ENCODE peak calls at places on chromosomes 6 and 20, in six cellular contexts. W is H1, Y is K562, E is GM12878, P is GM12891, C is HepG2. X is an unnamed sample.

GRCh38 chr20:2652724-2653510 is 485 bp downstream of the NOP56 start:
- DNase-seq in W (no peak), Y (no peak), E (no peak), P (peak), C (peak), X (peak)

GRCh38 chr20:63518351-63518861 is 2.2 kb upstream of the PPDPF start:
- DNase-seq in W (peak), Y (no peak), E (no peak), P (no peak), C (no peak), X (no peak)

GRCh38 chr20:15837563-15837962 is 735.7 kb downstream of the KIF16B start:
- DNase-seq in W (no peak), Y (no peak), E (no peak), P (no peak), C (no peak), X (no peak)

GRCh38 chr6:33894438-33894837 is 90.6 kb upstream of the MLN start:
- DNase-seq in W (no peak), Y (no peak), E (no peak), P (no peak), C (no peak), X (no peak)

GRCh38 chr20:2283706-2284423 is 11.9 kb upstream of the TGM3 start:
- DNase-seq in W (no peak), Y (no peak), E (no peak), P (no peak), C (no peak), X (no peak)

GRCh38 chr6:90216081-90216977 is 80.3 kb downstream of the BACH2 start:
- DNase-seq in W (no peak), Y (no peak), E (no peak), P (no peak), C (peak), X (no peak)

GRCh38 chr6:159753081-159753872 is 8.6 kb upstream of the ACAT2 start:
- DNase-seq in W (no peak), Y (no peak), E (no peak), P (no peak), C (no peak), X (no peak)

GRCh38 chr6:68760941-68761676 is 126.0 kb downstream of the ADGRB3 start:
- DNase-seq in W (no peak), Y (peak), E (no peak), P (no peak), C (no peak), X (no peak)

GRCh38 chr6:133241901-133242760 is 974 bp downstream of the EYA4 start:
- DNase-seq in W (no peak), Y (no peak), E (no peak), P (no peak), C (no peak), X (peak)

GRCh38 chr6:65646494-65647035 is 60.5 kb downstream of the EYS start:
- DNase-seq in W (no peak), Y (peak), E (no peak), P (no peak), C (no peak), X (no peak)

DNA sequence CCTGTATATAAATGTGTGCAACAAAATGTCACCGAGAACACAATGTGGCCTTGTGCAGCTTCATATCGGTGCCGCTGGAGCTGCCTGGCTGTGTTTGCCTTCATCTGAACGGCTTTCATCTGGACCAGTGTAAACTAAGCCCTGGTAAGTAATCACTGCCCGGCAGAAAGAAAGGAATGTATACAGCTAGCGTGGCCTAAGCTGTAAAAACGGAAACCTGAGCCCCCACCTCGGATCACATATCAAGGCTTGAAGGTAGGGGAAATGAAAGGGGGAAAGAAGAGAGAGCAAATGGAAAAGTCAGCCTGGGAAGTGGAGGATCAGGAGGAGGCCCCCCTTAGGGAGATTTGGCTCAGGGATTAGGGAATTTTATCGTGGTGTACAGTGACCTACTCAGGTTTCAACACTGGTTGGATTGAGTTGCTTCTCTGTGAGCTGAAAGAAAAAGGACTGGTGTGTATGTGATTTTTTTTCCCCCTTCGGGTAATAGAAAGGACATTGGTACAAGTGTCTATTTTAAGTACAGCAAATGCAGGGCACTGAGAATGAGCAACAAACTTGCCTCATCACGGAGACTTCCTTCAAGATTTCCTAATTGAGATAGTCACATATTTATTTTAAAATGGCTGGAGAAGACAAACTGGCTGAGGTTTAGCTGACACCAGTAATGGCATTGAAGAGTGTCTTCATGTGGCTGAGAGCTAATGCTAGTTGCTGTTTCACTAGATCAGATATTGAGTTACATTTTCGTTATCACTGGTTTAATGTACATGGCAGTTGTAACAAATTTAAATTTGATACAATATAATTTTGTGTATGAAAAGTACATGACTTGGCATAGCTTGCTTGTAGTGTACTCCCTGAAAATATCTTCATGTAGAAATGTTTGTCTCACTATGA is 3.5 kb downstream of the SOBP start:
- DNase-seq in W (no peak), Y (no peak), E (no peak), P (no peak), C (peak), X (no peak)
- TF ChIP-seq POLR2A in W (no peak), Y (no peak), E (no peak), P (no peak), C (peak), X (no peak)

GRCh38 chr6:15551798-15552197 is 111.0 kb downstream of the DTNBP1 start:
- DNase-seq in W (no peak), Y (peak), E (no peak), P (no peak), C (no peak), X (no peak)
- TF ChIP-seq TAF1 in W (no peak), Y (no peak), E (no peak), P (no peak), C (no peak), X (no peak)

DNA sequence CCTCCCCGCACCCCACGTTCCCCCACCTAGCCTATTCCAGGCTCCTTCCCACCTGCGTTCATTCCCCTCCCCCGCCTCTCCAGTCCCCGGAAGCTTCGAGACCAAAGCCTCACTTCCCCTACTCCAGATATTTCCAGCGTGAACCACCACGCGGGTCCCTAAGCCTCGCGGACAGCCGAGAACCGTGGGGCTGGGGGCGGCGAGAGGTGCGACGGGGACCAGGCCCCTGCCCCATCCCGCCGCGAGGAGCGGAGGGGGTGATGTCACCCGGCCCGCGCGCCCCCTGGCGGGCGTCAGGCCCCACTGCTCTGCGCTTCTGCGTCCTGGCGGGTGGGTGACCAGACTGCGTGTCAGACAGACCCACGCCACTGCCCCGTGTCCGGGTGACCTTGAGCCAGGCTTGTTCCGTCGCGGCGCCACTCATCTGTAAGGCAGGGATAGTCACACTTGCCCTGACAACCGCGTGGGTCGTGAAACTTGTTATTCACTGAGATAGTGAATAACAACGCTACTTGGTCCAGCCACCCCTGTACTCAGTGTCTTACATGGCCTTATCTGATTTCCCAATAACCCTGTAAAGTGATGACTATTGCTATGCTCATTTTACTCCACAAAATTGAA is 9.0 kb upstream of the HSP90AB1 start:
- DNase-seq in W (peak), Y (peak), E (no peak), P (peak), C (peak), X (peak)
- TF ChIP-seq POLR2A in W (peak), Y (peak), E (peak), P (no peak), C (no peak), X (peak)

GRCh38 chr20:35395728-35396127 is 16.0 kb downstream of the UQCC1 start:
- DNase-seq in W (no peak), Y (no peak), E (no peak), P (no peak), C (no peak), X (no peak)
- TF ChIP-seq TAF1 in W (no peak), Y (no peak), E (no peak), P (no peak), C (no peak), X (no peak)

DNA sequence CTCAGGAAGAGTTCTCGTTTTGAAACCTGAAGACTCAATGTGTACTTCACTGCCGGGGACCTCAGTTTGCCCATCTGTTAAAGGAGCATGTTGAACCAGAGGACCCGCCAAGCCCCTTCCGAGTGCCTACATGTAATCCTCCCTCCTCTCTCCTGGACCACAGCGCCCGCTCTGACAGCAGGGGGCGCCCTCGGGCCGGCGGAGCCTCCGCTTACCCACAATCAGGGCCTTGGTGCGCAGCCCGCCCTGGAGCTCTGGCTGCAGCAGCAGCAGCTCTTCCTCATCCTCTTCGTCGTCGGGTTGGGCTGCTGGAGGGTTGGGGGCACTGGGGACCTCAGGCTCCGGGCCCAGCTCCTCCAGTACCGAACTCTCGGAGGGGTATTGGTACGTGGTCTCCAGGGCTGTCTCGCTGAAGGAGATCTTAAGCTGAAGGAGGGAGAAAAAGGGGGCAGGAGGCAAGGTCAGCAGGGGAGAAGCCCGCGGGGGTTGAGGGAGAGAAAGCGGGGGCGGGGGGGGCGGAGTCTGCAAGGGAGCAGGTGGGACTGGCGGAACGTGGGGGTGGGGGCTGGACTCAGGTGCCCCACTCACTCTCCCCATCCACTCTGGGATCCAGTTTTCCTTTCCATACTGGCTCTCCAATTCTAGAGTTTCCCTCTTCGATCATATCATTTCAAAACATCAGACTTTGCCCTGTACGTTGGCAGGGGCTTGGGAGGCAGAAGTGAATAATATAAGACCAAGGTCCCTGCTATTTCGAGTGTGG is 6.3 kb upstream of the DHX16 start:
- DNase-seq in W (peak), Y (peak), E (no peak), P (peak), C (peak), X (peak)
- TF ChIP-seq POLR2A in W (no peak), Y (no peak), E (peak), P (no peak), C (no peak), X (no peak)

GRCh38 chr20:17870063-17870740 is 98.4 kb downstream of the SNX5 start:
- DNase-seq in W (no peak), Y (no peak), E (no peak), P (no peak), C (no peak), X (no peak)

GRCh38 chr20:17871181-17871580 is 97.4 kb downstream of the SNX5 start:
- DNase-seq in W (no peak), Y (no peak), E (no peak), P (no peak), C (no peak), X (no peak)

GRCh38 chr20:17872434-17872833 is 96.2 kb downstream of the SNX5 start:
- DNase-seq in W (no peak), Y (no peak), E (no peak), P (no peak), C (no peak), X (no peak)

GRCh38 chr20:17872920-17873319 is 95.7 kb downstream of the SNX5 start:
- DNase-seq in W (no peak), Y (no peak), E (no peak), P (no peak), C (no peak), X (no peak)

DNA sequence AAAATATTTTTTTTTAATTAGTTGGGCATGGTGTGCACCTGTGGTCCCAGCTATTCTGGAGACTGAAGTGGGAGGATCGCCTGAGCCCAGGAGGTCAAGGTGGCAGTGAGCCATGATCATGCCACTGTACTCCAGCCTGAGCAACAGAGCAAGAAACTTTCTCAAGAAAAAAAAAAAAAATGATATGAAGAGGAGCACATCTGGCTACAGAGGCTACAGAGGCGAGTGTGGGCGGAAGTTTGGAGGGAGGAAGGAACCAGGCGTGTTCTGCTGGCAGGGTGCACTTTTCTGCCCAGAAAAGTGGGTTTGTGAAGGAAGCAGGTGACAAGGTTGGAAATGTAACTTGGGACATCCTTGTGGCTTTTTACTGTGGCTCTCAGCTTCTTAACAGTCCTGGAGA is 96.7 kb downstream of the SNX5 start:
- DNase-seq in W (no peak), Y (no peak), E (no peak), P (no peak), C (no peak), X (no peak)
- TF ChIP-seq TAF1 in W (no peak), Y (no peak), E (no peak), P (no peak), C (no peak), X (no peak)

GRCh38 chr6:28400122-28400451 is 540 bp upstream of the ZSCAN12 start:
- DNase-seq in W (no peak), Y (no peak), E (no peak), P (no peak), C (no peak), X (no peak)

GRCh38 chr6:28401172-28401571 is 1.6 kb upstream of the ZSCAN12 start:
- DNase-seq in W (no peak), Y (peak), E (no peak), P (no peak), C (no peak), X (no peak)

GRCh38 chr6:28395918-28396317 is 3.6 kb downstream of the ZSCAN12 start:
- DNase-seq in W (no peak), Y (no peak), E (no peak), P (no peak), C (no peak), X (no peak)

GRCh38 chr6:28402197-28402596 is 2.6 kb upstream of the ZSCAN12 start:
- DNase-seq in W (no peak), Y (peak), E (no peak), P (no peak), C (no peak), X (no peak)

DNA sequence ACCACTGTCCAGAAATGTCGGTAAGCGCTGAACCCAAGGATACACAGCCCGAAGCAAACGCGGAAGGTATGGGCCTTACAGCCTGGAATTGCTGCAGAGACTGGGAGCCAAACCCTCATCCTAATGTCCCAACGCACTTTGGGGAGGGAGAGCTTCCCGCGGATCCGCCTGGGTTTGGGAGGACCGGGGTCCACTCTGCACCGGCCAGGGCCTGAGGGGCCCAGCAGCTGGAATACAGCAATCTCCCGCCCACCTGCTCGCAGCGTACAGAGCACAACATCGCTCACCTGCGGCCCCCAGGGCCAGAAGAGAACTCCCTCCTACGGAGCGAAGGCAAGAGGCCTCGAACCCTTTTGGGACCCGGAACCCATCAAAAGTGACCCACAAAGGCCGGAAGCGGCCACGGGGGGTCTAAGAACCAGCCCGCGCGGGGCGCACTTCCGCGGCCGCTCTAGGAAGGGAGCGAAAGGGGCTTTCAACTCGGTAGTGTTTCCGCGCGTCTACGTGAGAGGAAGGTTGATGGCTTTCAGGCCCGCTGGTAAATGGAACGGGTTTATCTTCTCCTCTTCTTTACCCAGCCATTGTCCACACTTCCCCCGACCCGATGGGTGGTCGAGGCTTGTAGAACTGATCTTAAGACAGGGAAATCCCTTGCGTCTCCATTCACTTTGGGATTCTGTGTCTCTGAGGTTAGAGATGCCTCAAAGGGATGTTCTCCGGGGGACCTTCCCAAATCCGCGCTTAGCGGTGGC is at the start of gene ZSCAN12:
- DNase-seq in W (peak), Y (peak), E (peak), P (peak), C (peak), X (peak)
- TF ChIP-seq POLR2A in W (peak), Y (peak), E (peak), P (peak), C (peak), X (peak)

DNA sequence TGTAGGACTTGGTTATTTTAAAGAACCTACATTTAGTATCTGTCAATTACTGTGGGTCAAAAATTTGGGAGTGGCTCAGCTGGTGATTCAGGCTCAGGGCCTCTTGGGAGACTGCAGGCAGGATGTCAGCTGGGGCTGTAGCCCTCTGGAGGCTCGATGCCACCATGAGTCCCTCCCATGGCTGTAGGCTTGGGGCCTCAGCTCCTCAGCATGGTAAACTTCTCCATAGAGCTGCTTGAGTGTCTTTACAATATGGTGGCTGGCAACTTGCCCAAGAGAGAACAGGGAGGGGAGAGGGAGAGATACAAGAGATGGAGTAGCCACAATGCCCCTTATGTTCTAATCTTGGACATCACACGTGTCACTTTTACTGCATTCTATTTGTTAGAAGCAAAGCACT is 470.4 kb downstream of the CDH26 start:
- DNase-seq in W (no peak), Y (no peak), E (no peak), P (no peak), C (no peak), X (no peak)
- TF ChIP-seq TAF1 in W (no peak), Y (no peak), E (no peak), P (no peak), C (no peak), X (no peak)

GRCh38 chr6:22113046-22113766 is 183.6 kb downstream of the PRL start:
- DNase-seq in W (no peak), Y (no peak), E (no peak), P (no peak), C (no peak), X (no peak)
- TF ChIP-seq POLR2A in W (no peak), Y (no peak), E (no peak), P (no peak), C (no peak), X (no peak)

DNA sequence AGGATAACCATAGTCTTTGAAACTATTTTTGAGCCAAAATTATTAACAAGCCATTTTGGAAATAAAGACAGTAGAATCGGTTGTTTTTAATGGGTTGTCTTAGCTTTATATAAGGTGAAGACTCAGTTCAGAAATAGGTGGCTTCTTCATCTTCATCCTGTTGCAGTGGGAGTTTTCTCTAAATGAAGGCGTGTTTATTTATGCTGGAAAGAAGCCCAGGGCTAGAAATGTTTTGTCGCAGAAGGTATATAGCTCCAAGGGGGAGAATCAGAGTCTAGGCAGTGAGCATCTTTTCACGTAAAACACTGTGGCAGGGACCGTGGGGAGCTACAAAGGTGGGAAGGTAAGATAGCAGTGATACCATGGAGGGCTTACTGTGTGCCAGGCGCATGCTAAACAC is 34.3 kb downstream of the FARS2 start:
- DNase-seq in W (no peak), Y (no peak), E (no peak), P (no peak), C (no peak), X (no peak)
- TF ChIP-seq TAF1 in W (no peak), Y (no peak), E (no peak), P (no peak), C (no peak), X (no peak)

X was measured in GM12892.